ENCODE peak calls at places on chromosome 18, in eight cellular contexts. N, U, A, S, H, D, R and O are unnamed samples.

GRCh38 chr18:50973367-50974126 is 5.7 kb downstream of the ELAC1 start:
- DNase-seq in N (no peak), U (no peak), A (no peak), S (no peak), H (no peak), D (no peak), R (no peak), O (no peak)

GRCh38 chr18:67417864-67418523 is 98.5 kb downstream of the DSEL start:
- DNase-seq in N (no peak), U (peak; percentile 14), A (no peak), S (no peak), H (no peak), D (peak; percentile 3), R (no peak), O (no peak)

GRCh38 chr18:65751145-65752085 is 603 bp downstream of the CDH7 start:
- DNase-seq in N (no peak), U (no peak), A (no peak), S (peak; percentile 23), H (no peak), D (no peak), R (peak; percentile 40), O (peak; percentile 25)

GRCh38 chr18:36493349-36494281 is 196.1 kb downstream of the FHOD3 start:
- DNase-seq in N (no peak), U (no peak), A (no peak), S (no peak), H (no peak), D (no peak), R (no peak), O (no peak)

GRCh38 chr18:49491857-49492693 is 5.0 kb upstream of the C18orf32 start:
- DNase-seq in N (peak; percentile 85), U (peak; percentile 99), A (peak; percentile 76), S (peak; percentile 93), H (peak; percentile 95), D (peak; percentile 80), R (peak; percentile 81), O (peak; percentile 98)

GRCh38 chr18:47254341-47254939 is 3.0 kb upstream of the SKOR2 start:
- DNase-seq in N (no peak), U (peak; percentile 48), A (no peak), S (peak; percentile 19), H (peak; percentile 58), D (peak; percentile 41), R (no peak), O (no peak)

GRCh38 chr18:60975419-60975818 is 357.8 kb upstream of the CDH20 start:
- DNase-seq in N (no peak), U (no peak), A (no peak), S (no peak), H (no peak), D (no peak), R (no peak), O (no peak)

GRCh38 chr18:62788891-62789290 is 73.5 kb downstream of the PHLPP1 start:
- DNase-seq in N (no peak), U (peak; percentile 94), A (no peak), S (no peak), H (no peak), D (peak; percentile 13), R (no peak), O (no peak)

GRCh38 chr18:62715829-62716678 is 713 bp downstream of the PHLPP1 start:
- DNase-seq in N (peak; percentile 41), U (no peak), A (peak; percentile 14), S (peak; percentile 34), H (peak; percentile 72), D (peak; percentile 9), R (no peak), O (peak; percentile 41)

GRCh38 chr18:49023281-49023937 is 72.6 kb upstream of the SMAD7 start:
- DNase-seq in N (no peak), U (peak; percentile 89), A (no peak), S (peak; percentile 58), H (no peak), D (no peak), R (peak; percentile 28), O (no peak)

GRCh38 chr18:36812686-36813085 is 16.1 kb downstream of the TPGS2 start:
- DNase-seq in N (no peak), U (no peak), A (no peak), S (no peak), H (no peak), D (no peak), R (no peak), O (no peak)

GRCh38 chr18:28455971-28456370 is 279.0 kb upstream of the CDH2 start:
- DNase-seq in N (no peak), U (no peak), A (no peak), S (no peak), H (no peak), D (no peak), R (no peak), O (no peak)

GRCh38 chr18:22639626-22640025 is 221.9 kb upstream of the CTAGE1 start:
- DNase-seq in N (no peak), U (no peak), A (no peak), S (no peak), H (no peak), D (no peak), R (no peak), O (no peak)

GRCh38 chr18:3966985-3967856 is 487.9 kb downstream of the DLGAP1 start:
- DNase-seq in N (no peak), U (no peak), A (no peak), S (no peak), H (no peak), D (no peak), R (no peak), O (no peak)

GRCh38 chr18:69958422-69958821 is 10.7 kb upstream of the CD226 start:
- DNase-seq in N (no peak), U (no peak), A (no peak), S (no peak), H (no peak), D (no peak), R (no peak), O (no peak)

GRCh38 chr18:63850010-63850409 is 37.5 kb upstream of the SERPINB2 start:
- DNase-seq in N (no peak), U (no peak), A (no peak), S (peak; percentile 3), H (no peak), D (peak; percentile 9), R (no peak), O (peak; percentile 5)

GRCh38 chr18:70368903-70369302 is 80.1 kb downstream of the SOCS6 start:
- DNase-seq in N (no peak), U (no peak), A (no peak), S (no peak), H (no peak), D (no peak), R (no peak), O (no peak)

GRCh38 chr18:76232813-76233212 is 262.2 kb downstream of the ZNF516 start:
- DNase-seq in N (no peak), U (no peak), A (no peak), S (no peak), H (no peak), D (no peak), R (no peak), O (no peak)

GRCh38 chr18:78994000-78994399 is 14.4 kb downstream of the SALL3 start:
- DNase-seq in N (no peak), U (no peak), A (no peak), S (no peak), H (no peak), D (no peak), R (no peak), O (no peak)

GRCh38 chr18:41940506-41941215 is 14.4 kb upstream of the PIK3C3 start:
- DNase-seq in N (no peak), U (no peak), A (no peak), S (no peak), H (no peak), D (no peak), R (no peak), O (no peak)

GRCh38 chr18:42611134-42611533 is 504.4 kb downstream of the RIT2 start:
- DNase-seq in N (no peak), U (no peak), A (no peak), S (no peak), H (no peak), D (no peak), R (no peak), O (no peak)

GRCh38 chr18:49227456-49227855 is 233.0 kb downstream of the DYM start:
- DNase-seq in N (no peak), U (peak; percentile 84), A (no peak), S (no peak), H (no peak), D (no peak), R (no peak), O (no peak)

GRCh38 chr18:79332601-79333000 is 63.1 kb upstream of the NFATC1 start:
- DNase-seq in N (no peak), U (no peak), A (no peak), S (no peak), H (no peak), D (no peak), R (no peak), O (no peak)

GRCh38 chr18:62957885-62958472 is 242.6 kb downstream of the PHLPP1 start:
- DNase-seq in N (no peak), U (peak; percentile 28), A (no peak), S (peak; percentile 21), H (no peak), D (no peak), R (no peak), O (peak; percentile 21)

GRCh38 chr18:77115461-77115907 is 17.1 kb downstream of the MBP start:
- DNase-seq in N (no peak), U (peak; percentile 49), A (no peak), S (no peak), H (no peak), D (no peak), R (no peak), O (no peak)

GRCh38 chr18:12606592-12607315 is 51.2 kb downstream of the SPIRE1 start:
- DNase-seq in N (no peak), U (no peak), A (no peak), S (no peak), H (no peak), D (no peak), R (no peak), O (no peak)

GRCh38 chr18:45588831-45589558 is 26.3 kb upstream of the SLC14A2 start:
- DNase-seq in N (no peak), U (no peak), A (no peak), S (no peak), H (no peak), D (no peak), R (no peak), O (no peak)

GRCh38 chr18:64082054-64082453 is 66.8 kb downstream of the LINC00305 start:
- DNase-seq in N (no peak), U (no peak), A (no peak), S (no peak), H (no peak), D (no peak), R (no peak), O (no peak)

GRCh38 chr18:74522635-74523548 is 11.4 kb upstream of the CNDP1 start:
- DNase-seq in N (no peak), U (no peak), A (no peak), S (no peak), H (no peak), D (no peak), R (no peak), O (no peak)

GRCh38 chr18:59915606-59916005 is 15.8 kb downstream of the PMAIP1 start:
- DNase-seq in N (no peak), U (no peak), A (no peak), S (no peak), H (no peak), D (no peak), R (no peak), O (peak; percentile 41)

GRCh38 chr18:35247412-35248249 is 6.8 kb downstream of the ZNF397 start:
- DNase-seq in N (no peak), U (no peak), A (no peak), S (no peak), H (no peak), D (no peak), R (no peak), O (no peak)

GRCh38 chr18:73093687-73094250 is 226.0 kb upstream of the NETO1 start:
- DNase-seq in N (no peak), U (no peak), A (no peak), S (no peak), H (no peak), D (no peak), R (no peak), O (no peak)

GRCh38 chr18:26133652-26134051 is at the start of gene PSMA8:
- DNase-seq in N (peak; percentile 26), U (peak; percentile 82), A (peak; percentile 22), S (no peak), H (no peak), D (no peak), R (no peak), O (no peak)